ENCODE peak calls at places on chromosomes 12 and 14, in eight cellular contexts. O is EL; M is transverse colon; N is lung; G is A549; U is activated T-cell treated with anti-CD3 and anti-CD28 coated beads, Interleukin-2, amount 50 U/mL, for 48 hours; R is CD8-positive, alpha-beta memory T cell; J is left lobe of liver. W is an unnamed sample.
A peak's percentile ranks its signal among the peaks of the same experiment; 100 is the strongest.

GRCh38 chr14:61553730-61554641 is 141.3 kb upstream of the HIF1A start:
- DNase-seq in O (peak; percentile 99), M (no peak), N (no peak), G (peak; percentile 97), U (no peak), R (no peak), J (peak; percentile 79), W (peak; percentile 85)

GRCh38 chr14:104299993-104300761 is 161.8 kb downstream of the KIF26A start:
- DNase-seq in O (no peak), M (no peak), N (no peak), G (no peak), U (no peak), R (no peak), J (no peak), W (no peak)

GRCh38 chr12:105451798-105452197 is 121.3 kb downstream of the C12orf75 start:
- DNase-seq in O (no peak), M (no peak), N (no peak), G (no peak), U (no peak), R (no peak), J (no peak), W (no peak)

GRCh38 chr14:100524233-100524932 is 62.8 kb downstream of the BEGAIN start:
- DNase-seq in O (no peak), M (no peak), N (no peak), G (no peak), U (peak; percentile 8), R (no peak), J (no peak), W (peak; percentile 4)

GRCh38 chr12:1217191-1217949 is 226.3 kb downstream of the ERC1 start:
- DNase-seq in O (peak; percentile 83), M (no peak), N (no peak), G (peak; percentile 31), U (no peak), R (no peak), J (no peak), W (peak; percentile 67)

GRCh38 chr14:68627868-68628604 is 164.8 kb downstream of the ZFP36L1 start:
- DNase-seq in O (no peak), M (peak; percentile 74), N (no peak), G (no peak), U (peak; percentile 53), R (peak; percentile 19), J (peak; percentile 84), W (no peak)

GRCh38 chr12:121522962-121523361 is 57.9 kb downstream of the KDM2B start:
- DNase-seq in O (no peak), M (no peak), N (no peak), G (no peak), U (no peak), R (no peak), J (no peak), W (no peak)

GRCh38 chr12:79945455-79945854 is 10.6 kb upstream of the PPP1R12A start:
- DNase-seq in O (no peak), M (no peak), N (no peak), G (no peak), U (no peak), R (no peak), J (no peak), W (no peak)

GRCh38 chr12:45517360-45517759 is 212.1 kb upstream of the ARID2 start:
- DNase-seq in O (no peak), M (no peak), N (no peak), G (no peak), U (no peak), R (no peak), J (no peak), W (no peak)

GRCh38 chr12:56153291-56154065 is 1.1 kb downstream of the MYL6B start:
- DNase-seq in O (no peak), M (no peak), N (no peak), G (no peak), U (no peak), R (no peak), J (no peak), W (no peak)

GRCh38 chr12:43132291-43132690 is 419.7 kb downstream of the ADAMTS20 start:
- DNase-seq in O (no peak), M (no peak), N (no peak), G (no peak), U (no peak), R (no peak), J (no peak), W (no peak)

GRCh38 chr12:7144414-7145120 is 14.4 kb downstream of the CLSTN3 start:
- DNase-seq in O (peak; percentile 42), M (no peak), N (no peak), G (peak; percentile 48), U (no peak), R (peak; percentile 13), J (no peak), W (peak; percentile 62)

GRCh38 chr12:31756977-31757420 is 28.2 kb upstream of the AMN1 start:
- DNase-seq in O (peak; percentile 19), M (peak; percentile 66), N (no peak), G (peak; percentile 76), U (no peak), R (no peak), J (no peak), W (no peak)

GRCh38 chr14:99394602-99395001 is 86.1 kb downstream of the SETD3 start:
- DNase-seq in O (no peak), M (no peak), N (no peak), G (no peak), U (no peak), R (no peak), J (no peak), W (no peak)

W was measured in AG20443.